ENCODE peak calls at places on chromosomes 1 and 21, in five cellular contexts. O, Y, K, V and S are unnamed samples.

GRCh38 chr1:225911207-225912130 is 12.6 kb downstream of the PYCR2 start:
- DNase-seq in K (peak; percentile 84), O (no peak), Y (peak; percentile 69), V (peak; percentile 68), S (peak; percentile 66)

GRCh38 chr1:87279201-87279860 is 49.3 kb upstream of the LMO4 start:
- DNase-seq in Y (peak; percentile 25), V (no peak), K (no peak), O (no peak), S (no peak)

GRCh38 chr1:229664133-229664689 is 38.2 kb downstream of the URB2 start:
- DNase-seq in V (no peak), K (no peak), O (no peak), Y (no peak), S (peak; percentile 60)

GRCh38 chr1:230426246-230427101 is at the start of gene PGBD5:
- DNase-seq in V (peak; percentile 76), Y (peak; percentile 72), O (no peak), K (peak; percentile 84), S (peak; percentile 62)

GRCh38 chr1:93061895-93062792 is 16.9 kb upstream of the MTF2 start:
- DNase-seq in Y (no peak), V (no peak), K (no peak), O (no peak), S (no peak)

GRCh38 chr1:229091721-229092136 is 179.2 kb upstream of the RAB4A start:
- DNase-seq in O (no peak), K (no peak), Y (no peak), V (no peak), S (no peak)

GRCh38 chr21:15134711-15135110 is 69.9 kb upstream of the NRIP1 start:
- DNase-seq in O (no peak), V (no peak), K (no peak), Y (no peak), S (no peak)

GRCh38 chr1:101410048-101410878 is 173.4 kb downstream of the S1PR1 start:
- DNase-seq in V (no peak), K (no peak), Y (no peak), O (no peak), S (no peak)

GRCh38 chr1:186839077-186839400 is 10.3 kb downstream of the PLA2G4A start:
- DNase-seq in K (no peak), O (no peak), Y (no peak), V (no peak), S (no peak)

GRCh38 chr1:232355162-232356006 is 274.5 kb downstream of the SIPA1L2 start:
- DNase-seq in Y (no peak), V (no peak), K (no peak), O (no peak), S (no peak)

GRCh38 chr1:212987702-212988322 is 27.9 kb downstream of the ANGEL2 start:
- DNase-seq in V (no peak), Y (no peak), O (no peak), K (no peak), S (no peak)

GRCh38 chr1:208536176-208536575 is 292.0 kb upstream of the PLXNA2 start:
- DNase-seq in Y (no peak), O (no peak), K (no peak), V (no peak), S (no peak)

GRCh38 chr1:169368406-169368769 is 393 bp downstream of the BLZF1 start:
- DNase-seq in V (peak; percentile 5), Y (no peak), K (no peak), O (no peak), S (peak; percentile 17)

GRCh38 chr1:240258910-240259309 is 167.2 kb downstream of the FMN2 start:
- DNase-seq in O (peak; percentile 66), Y (no peak), K (no peak), V (no peak), S (no peak)

GRCh38 chr1:27643626-27644368 is 8.8 kb upstream of the FGR start:
- DNase-seq in K (no peak), O (no peak), Y (peak; percentile 48), V (peak; percentile 60), S (peak; percentile 53)

DNA sequence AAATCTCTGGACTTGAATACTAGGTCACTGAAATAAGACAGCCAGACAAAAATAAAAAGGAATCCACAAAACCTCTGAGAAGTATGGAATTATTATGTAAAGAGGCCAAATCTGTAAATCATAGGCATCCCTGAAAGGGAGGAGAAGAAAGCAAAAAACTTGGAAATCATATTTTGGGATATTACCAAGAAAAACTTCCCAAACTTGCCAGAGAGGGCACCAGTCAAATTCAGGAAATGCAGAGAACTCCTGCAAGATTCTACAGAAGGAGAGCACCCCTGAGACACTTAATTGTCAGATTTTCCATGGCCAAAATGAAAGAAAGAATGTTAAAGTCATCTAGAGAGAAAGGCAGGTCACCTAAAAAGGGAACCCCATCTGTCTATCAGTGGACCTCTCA is 862.3 kb upstream of the PRMT6 start:
- DNase-seq in Y (no peak), O (no peak), V (no peak), K (no peak), S (no peak)
- TF ChIP-seq CTCF in Y (no peak), O (no peak), V (no peak), K (no peak), S (no peak)

DNA sequence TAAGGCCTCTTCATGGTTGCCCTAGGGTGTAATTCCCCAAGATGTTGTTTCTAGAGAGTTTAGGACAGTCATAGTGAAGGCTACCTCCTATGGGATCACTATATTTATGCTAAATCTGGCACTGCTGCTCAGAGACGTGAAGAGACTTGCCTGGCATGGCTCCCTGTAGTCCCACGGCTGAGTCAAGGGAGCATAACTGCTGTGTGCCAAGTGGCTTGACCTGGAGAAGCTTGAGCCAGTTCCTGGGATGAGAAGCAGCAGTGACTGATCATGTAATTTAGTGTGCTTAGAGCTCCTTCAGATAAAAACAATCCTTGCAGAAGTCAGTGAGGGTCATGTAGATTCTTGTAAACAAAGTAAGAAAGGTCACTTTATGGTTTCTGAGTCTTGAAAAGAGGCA is 68.9 kb upstream of the TSPAN2 start:
- DNase-seq in O (no peak), K (no peak), V (no peak), Y (peak; percentile 33), S (no peak)
- TF ChIP-seq CTCF in O (no peak), K (no peak), V (no peak), Y (no peak), S (no peak)

GRCh38 chr1:210360852-210361477 is 32.3 kb downstream of the HHAT start:
- DNase-seq in K (no peak), Y (no peak), O (no peak), V (no peak), S (no peak)
- TF ChIP-seq CTCF in K (peak; percentile 52), Y (peak; percentile 77), O (peak; percentile 78), V (peak; percentile 79), S (no peak)

GRCh38 chr1:50666849-50667248 is 243.6 kb upstream of the DMRTA2 start:
- DNase-seq in K (no peak), V (no peak), O (no peak), Y (no peak), S (no peak)
- TF ChIP-seq CTCF in K (no peak), V (no peak), O (no peak), Y (no peak), S (no peak)

DNA sequence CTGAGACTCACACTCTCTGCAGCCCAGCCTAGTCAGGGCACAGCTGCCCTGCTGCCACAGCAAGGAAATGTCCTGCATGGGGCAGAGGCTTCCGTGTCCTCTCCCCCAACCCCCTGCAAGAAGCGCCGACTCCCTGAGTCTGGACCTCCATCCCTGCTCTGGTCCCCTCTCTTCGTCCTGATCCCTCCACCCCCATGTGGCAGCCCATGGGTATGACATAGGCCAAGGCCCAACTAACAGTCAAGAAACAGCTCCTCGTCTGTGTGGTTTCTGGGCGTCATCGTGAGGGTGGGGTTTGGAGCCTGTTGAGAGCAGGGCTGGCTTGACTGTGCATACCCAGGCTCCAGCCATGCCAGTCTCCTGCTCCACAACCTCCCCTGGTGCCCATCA is 19.5 kb downstream of the FAAH start:
- DNase-seq in V (no peak), Y (no peak), O (no peak), K (no peak), S (no peak)
- TF ChIP-seq CTCF in V (no peak), Y (peak; percentile 14), O (peak; percentile 40), K (peak; percentile 4), S (no peak)

GRCh38 chr21:37700641-37701202 is 215.5 kb downstream of the KCNJ6 start:
- DNase-seq in O (peak; percentile 83), Y (no peak), K (no peak), V (peak; percentile 60), S (no peak)

GRCh38 chr21:37702241-37702640 is 214.0 kb downstream of the KCNJ6 start:
- DNase-seq in Y (no peak), O (no peak), K (no peak), V (no peak), S (no peak)

GRCh38 chr21:37699024-37699770 is 217.1 kb downstream of the KCNJ6 start:
- DNase-seq in Y (no peak), O (no peak), K (no peak), V (no peak), S (no peak)

GRCh38 chr21:37695111-37695510 is 221.1 kb downstream of the KCNJ6 start:
- DNase-seq in K (no peak), Y (no peak), V (no peak), O (no peak), S (no peak)

DNA sequence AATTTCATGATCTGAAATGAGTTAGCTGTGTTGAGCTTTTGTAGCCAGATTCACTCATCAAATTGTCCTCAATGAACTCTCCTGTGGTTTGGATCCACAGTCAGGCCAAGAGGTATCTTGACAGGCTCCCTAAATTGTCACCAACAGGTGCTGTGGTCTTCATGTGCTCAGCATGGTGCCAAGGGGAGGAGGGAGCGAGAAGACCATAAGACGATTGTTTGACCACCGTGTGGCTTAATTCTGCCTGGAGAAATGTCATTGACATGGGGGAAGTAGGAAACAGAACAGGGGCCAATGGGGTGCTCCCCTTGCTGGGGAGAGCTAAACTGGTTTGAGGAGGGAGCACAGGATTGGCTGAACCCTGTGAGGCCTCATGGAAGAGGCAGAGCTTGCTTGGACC is 219.3 kb downstream of the KCNJ6 start:
- DNase-seq in Y (no peak), V (no peak), K (no peak), O (no peak), S (no peak)
- TF ChIP-seq CTCF in Y (no peak), V (no peak), K (no peak), O (no peak), S (no peak)